ENCODE peak calls at places on chromosomes 1 and 21, in seven cellular contexts. Q, D, Z, L, S, E and N are unnamed samples.

GRCh38 chr1:181149326-181150000 is 61.0 kb downstream of the IER5 start:
- DNase-seq in Q (no peak), D (no peak), Z (no peak), L (peak), S (peak), E (no peak), N (no peak)

GRCh38 chr21:39216290-39216689 is 33.0 kb upstream of the PSMG1 start:
- DNase-seq in Q (no peak), D (no peak), Z (no peak), L (no peak), S (no peak), E (no peak), N (no peak)

GRCh38 chr1:202752799-202753198 is 42.5 kb upstream of the SYT2 start:
- DNase-seq in Q (no peak), D (no peak), Z (no peak), L (no peak), S (no peak), E (peak), N (no peak)

GRCh38 chr1:29802181-29803068 is 566.1 kb downstream of the PTPRU start:
- DNase-seq in Q (no peak), D (no peak), Z (no peak), L (no peak), S (no peak), E (no peak), N (no peak)

GRCh38 chr1:46096269-46097148 is 35.9 kb downstream of the PIK3R3 start:
- DNase-seq in Q (no peak), D (no peak), Z (no peak), L (no peak), S (no peak), E (no peak), N (no peak)

GRCh38 chr1:156838972-156839371 is 19.9 kb downstream of the INSRR start:
- DNase-seq in Q (no peak), D (peak), Z (no peak), L (no peak), S (peak), E (no peak), N (no peak)

GRCh38 chr1:198763298-198763714 is 124.5 kb downstream of the PTPRC start:
- DNase-seq in Q (no peak), D (peak), Z (no peak), L (no peak), S (no peak), E (peak), N (peak)

GRCh38 chr1:75725256-75725655 is 747 bp downstream of the ACADM start:
- DNase-seq in Q (no peak), D (peak), Z (no peak), L (no peak), S (no peak), E (no peak), N (peak)

GRCh38 chr1:240737761-240738265 is 125.9 kb upstream of the GREM2 start:
- DNase-seq in Q (no peak), D (no peak), Z (no peak), L (no peak), S (no peak), E (peak), N (no peak)

GRCh38 chr1:40708750-40709099 is 17.2 kb downstream of the NFYC start:
- DNase-seq in Q (peak), D (peak), Z (no peak), L (no peak), S (no peak), E (no peak), N (no peak)

GRCh38 chr1:117093870-117094621 is 27.5 kb downstream of the TRIM45 start:
- DNase-seq in Q (peak), D (peak), Z (peak), L (no peak), S (peak), E (peak), N (no peak)

GRCh38 chr1:17586172-17586963 is 46.9 kb downstream of the ARHGEF10L start:
- DNase-seq in Q (peak), D (peak), Z (no peak), L (no peak), S (no peak), E (peak), N (no peak)

GRCh38 chr1:74652711-74653131 is 20.9 kb downstream of the ERICH3 start:
- DNase-seq in Q (peak), D (peak), Z (no peak), L (no peak), S (no peak), E (peak), N (no peak)

GRCh38 chr1:61496501-61496900 is 228.4 kb downstream of the TM2D1 start:
- DNase-seq in Q (no peak), D (peak), Z (no peak), L (no peak), S (no peak), E (peak), N (no peak)

GRCh38 chr21:14078746-14079375 is 131.9 kb downstream of the LIPI start:
- DNase-seq in Q (no peak), D (no peak), Z (no peak), L (no peak), S (no peak), E (no peak), N (no peak)

GRCh38 chr1:87897486-87897885 is 568.8 kb downstream of the LMO4 start:
- DNase-seq in Q (no peak), D (no peak), Z (no peak), L (no peak), S (no peak), E (no peak), N (no peak)

GRCh38 chr1:50970508-50970885 is 452 bp downstream of the CDKN2C start:
- DNase-seq in Q (no peak), D (no peak), Z (no peak), L (no peak), S (no peak), E (no peak), N (no peak)

GRCh38 chr1:225042263-225042662 is 112.8 kb downstream of the DNAH14 start:
- DNase-seq in Q (no peak), D (no peak), Z (no peak), L (no peak), S (no peak), E (no peak), N (no peak)

GRCh38 chr1:31674626-31675025 is 29.2 kb downstream of the COL16A1 start:
- DNase-seq in Q (no peak), D (peak), Z (no peak), L (no peak), S (no peak), E (no peak), N (no peak)

GRCh38 chr1:67686272-67687197 is 1.5 kb downstream of the GADD45A start:
- DNase-seq in Q (peak), D (peak), Z (no peak), L (peak), S (peak), E (peak), N (peak)

GRCh38 chr1:52920791-52921291 is 699 bp downstream of the ECHDC2 start:
- DNase-seq in Q (no peak), D (peak), Z (no peak), L (no peak), S (no peak), E (no peak), N (peak)

GRCh38 chr1:35452086-35452485 is 105.1 kb downstream of the KIAA0319L start:
- DNase-seq in Q (no peak), D (peak), Z (no peak), L (no peak), S (no peak), E (no peak), N (peak)

GRCh38 chr1:165549908-165550480 is 6.2 kb downstream of the LRRC52 start:
- DNase-seq in Q (no peak), D (no peak), Z (no peak), L (no peak), S (no peak), E (no peak), N (no peak)

GRCh38 chr1:205317311-205317917 is 4.1 kb downstream of the NUAK2 start:
- DNase-seq in Q (no peak), D (peak), Z (no peak), L (no peak), S (no peak), E (peak), N (peak)

GRCh38 chr1:162982364-162982763 is 86.8 kb upstream of the RGS4 start:
- DNase-seq in Q (no peak), D (peak), Z (no peak), L (no peak), S (no peak), E (no peak), N (no peak)

GRCh38 chr1:182625716-182626504 is 21.7 kb upstream of the RGS16 start:
- DNase-seq in Q (no peak), D (peak), Z (no peak), L (no peak), S (no peak), E (peak), N (no peak)

GRCh38 chr1:198088360-198089071 is 68.3 kb upstream of the NEK7 start:
- DNase-seq in Q (peak), D (peak), Z (no peak), L (no peak), S (no peak), E (peak), N (peak)

GRCh38 chr1:156933136-156933535 is 12.7 kb downstream of the LRRC71 start:
- DNase-seq in Q (no peak), D (no peak), Z (no peak), L (no peak), S (no peak), E (no peak), N (no peak)